ENCODE peak calls at places on chromosomes 2 and 18, in six cellular contexts. F, A, W, I, V and R are unnamed samples.
A peak's percentile ranks its signal among the peaks of the same experiment; 100 is the strongest.

GRCh38 chr2:237296756-237297155 is 117.2 kb downstream of the COL6A3 start:
- DNase-seq in I (no peak), V (no peak), W (no peak), F (no peak), A (no peak), R (no peak)

GRCh38 chr2:30267576-30267975 is 36.2 kb downstream of the LBH start:
- DNase-seq in F (no peak), W (no peak), A (no peak), V (no peak), I (no peak), R (no peak)

GRCh38 chr18:48529796-48530195 is 9.0 kb upstream of the CTIF start:
- DNase-seq in W (no peak), I (no peak), V (no peak), F (no peak), A (no peak), R (no peak)

GRCh38 chr2:232878855-232879617 is 9.0 kb downstream of the SNORC start:
- DNase-seq in F (no peak), I (no peak), V (no peak), A (no peak), W (no peak), R (no peak)

GRCh38 chr2:201972621-201973255 is 60.9 kb upstream of the FZD7 start:
- DNase-seq in I (no peak), W (peak; percentile 72), V (no peak), A (no peak), F (no peak), R (no peak)

GRCh38 chr2:6883448-6884122 is 6.0 kb downstream of the RSAD2 start:
- DNase-seq in W (no peak), F (no peak), A (no peak), V (no peak), I (no peak), R (no peak)

GRCh38 chr2:108965540-108966299 is 23.3 kb downstream of the EDAR start:
- DNase-seq in A (no peak), W (no peak), V (no peak), F (no peak), I (no peak), R (no peak)

GRCh38 chr2:205766765-205767359 is 84.6 kb downstream of the NRP2 start:
- DNase-seq in F (peak; percentile 46), I (peak; percentile 50), W (peak; percentile 73), V (no peak), A (peak; percentile 55), R (no peak)

GRCh38 chr2:108449410-108450200 is 599 bp downstream of the GCC2 start:
- DNase-seq in F (peak; percentile 9), I (peak; percentile 55), V (no peak), W (no peak), A (peak; percentile 44), R (peak; percentile 26)

GRCh38 chr2:192035731-192036442 is 158.8 kb downstream of the TMEFF2 start:
- DNase-seq in A (no peak), F (no peak), W (no peak), I (no peak), V (no peak), R (no peak)

GRCh38 chr2:237210763-237211162 is 125.1 kb downstream of the COPS8 start:
- DNase-seq in W (no peak), A (no peak), F (no peak), V (no peak), I (no peak), R (no peak)

GRCh38 chr2:4898706-4899105 is 793.5 kb upstream of the SOX11 start:
- DNase-seq in V (no peak), F (peak; percentile 4), I (no peak), W (no peak), A (no peak), R (no peak)

GRCh38 chr2:12819721-12820120 is 103.0 kb downstream of the TRIB2 start:
- DNase-seq in F (no peak), V (no peak), W (no peak), I (no peak), A (no peak), R (no peak)

GRCh38 chr2:145460151-145460550 is 940.2 kb upstream of the ZEB2 start:
- DNase-seq in F (no peak), W (no peak), A (no peak), I (no peak), V (no peak), R (no peak)

GRCh38 chr2:98376996-98377395 is 30.7 kb downstream of the CNGA3 start:
- DNase-seq in A (no peak), V (no peak), I (no peak), W (peak; percentile 33), F (no peak), R (no peak)

GRCh38 chr2:70897977-70898226 is 37.8 kb upstream of the ATP6V1B1 start:
- DNase-seq in V (no peak), I (no peak), W (no peak), A (no peak), F (no peak), R (no peak)

GRCh38 chr18:57077005-57077735 is 69.7 kb upstream of the BOD1L2 start:
- DNase-seq in I (no peak), V (no peak), W (no peak), A (no peak), F (no peak), R (no peak)

GRCh38 chr2:28613181-28613580 is 117.3 kb downstream of the PLB1 start:
- DNase-seq in V (no peak), W (no peak), A (no peak), I (no peak), F (no peak), R (no peak)

GRCh38 chr2:26579025-26579722 is 62.0 kb downstream of the CIB4 start:
- DNase-seq in A (no peak), W (no peak), V (no peak), I (no peak), F (no peak), R (no peak)

GRCh38 chr2:239991689-239992314 is 33.3 kb downstream of the NDUFA10 start:
- DNase-seq in I (peak; percentile 45), F (peak; percentile 15), A (peak; percentile 48), W (no peak), V (no peak), R (peak; percentile 27)

GRCh38 chr2:39017314-39017713 is 103.5 kb downstream of the SOS1 start:
- DNase-seq in F (no peak), V (no peak), W (no peak), I (no peak), A (no peak), R (no peak)

GRCh38 chr2:186540971-186541370 is 48.9 kb upstream of the ITGAV start:
- DNase-seq in I (no peak), W (no peak), F (no peak), A (no peak), V (no peak), R (no peak)

GRCh38 chr2:133390151-133390550 is 178.1 kb downstream of the NCKAP5 start:
- DNase-seq in F (no peak), W (no peak), V (no peak), A (no peak), I (no peak), R (no peak)

GRCh38 chr2:99468155-99468554 is 21.7 kb downstream of the REV1 start:
- DNase-seq in F (no peak), W (no peak), V (no peak), A (no peak), I (no peak), R (no peak)

GRCh38 chr2:120977582-120978358 is 242.1 kb downstream of the GLI2 start:
- DNase-seq in F (no peak), A (no peak), I (no peak), V (no peak), W (no peak), R (no peak)

DNA sequence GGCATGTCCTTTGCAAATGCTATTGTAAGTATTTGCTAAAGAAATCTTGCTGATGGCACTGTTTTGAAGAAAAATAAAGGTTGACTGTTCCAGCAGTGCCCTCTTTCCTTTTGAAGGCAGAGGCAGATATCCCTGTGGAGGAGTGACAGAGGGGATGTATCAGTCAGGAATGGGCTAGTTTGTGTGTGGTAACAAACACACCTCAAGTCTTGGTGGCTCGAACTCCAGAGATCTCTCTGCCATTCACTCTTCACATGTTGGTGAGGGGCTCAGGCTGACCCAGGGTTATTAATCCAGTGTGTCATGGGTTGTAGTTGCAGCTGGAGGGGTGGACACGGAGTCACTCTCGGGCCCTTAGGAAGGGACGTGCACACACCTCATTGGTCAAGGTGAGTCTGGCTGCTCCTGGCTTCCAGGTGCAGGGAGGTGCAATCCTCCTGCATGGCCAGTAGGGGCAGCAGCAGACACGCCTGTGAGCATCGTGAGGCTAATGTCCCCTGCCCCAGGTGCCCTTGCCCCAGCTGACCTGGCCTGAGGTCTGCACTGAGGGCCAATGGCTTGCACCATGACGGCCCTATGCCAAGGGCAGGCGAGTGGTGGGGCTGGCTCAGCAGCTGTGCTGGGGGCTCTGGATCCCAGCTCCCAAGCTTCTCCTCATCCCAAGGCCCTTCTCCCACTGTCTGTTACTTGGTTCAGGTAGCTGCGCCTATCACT is 146.5 kb downstream of the ASB1 start:
- DNase-seq in F (peak; percentile 49), V (no peak), I (peak; percentile 15), W (peak; percentile 79), A (peak; percentile 34), R (peak; percentile 39)
- TF ChIP-seq MAX in F (no peak), V (no peak), I (no peak), W (peak; percentile 59), A (no peak), R (peak; percentile 4)

DNA sequence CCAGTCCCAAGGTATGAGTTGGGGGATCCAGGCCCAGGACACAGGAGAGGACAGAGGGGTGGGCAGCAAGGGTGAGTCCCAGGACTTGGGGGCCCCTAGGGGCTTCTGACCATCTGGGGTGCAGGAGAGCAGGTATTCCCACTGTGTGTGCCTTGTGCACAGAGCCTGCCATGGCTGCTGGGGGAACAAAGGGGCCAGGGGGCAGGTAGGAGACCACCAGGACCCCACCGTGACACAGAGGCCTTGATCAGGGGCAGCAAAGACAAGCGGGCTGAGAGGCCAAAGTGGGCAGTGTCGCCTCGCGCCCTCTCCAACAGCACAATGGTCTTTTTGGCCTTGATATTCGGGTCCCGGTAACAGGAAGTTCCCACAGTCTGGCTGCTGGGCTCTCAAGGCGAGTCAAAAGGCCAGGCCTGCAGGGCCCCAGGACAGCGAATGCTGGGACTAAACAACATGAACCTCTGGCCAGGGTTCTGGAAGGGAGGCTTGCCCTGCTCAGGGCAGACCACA is 12.3 kb upstream of the GPR17 start:
- DNase-seq in V (no peak), W (no peak), F (no peak), I (no peak), A (no peak), R (no peak)
- TF ChIP-seq CEBPB in V (no peak), W (no peak), F (no peak), I (no peak), A (no peak), R (no peak)

GRCh38 chr2:74524955-74525716 is 895 bp downstream of the DQX1 start:
- DNase-seq in W (no peak), V (no peak), F (no peak), A (no peak), I (no peak), R (no peak)
- TF ChIP-seq MAX in W (no peak), V (no peak), F (no peak), A (no peak), I (no peak), R (no peak)

DNA sequence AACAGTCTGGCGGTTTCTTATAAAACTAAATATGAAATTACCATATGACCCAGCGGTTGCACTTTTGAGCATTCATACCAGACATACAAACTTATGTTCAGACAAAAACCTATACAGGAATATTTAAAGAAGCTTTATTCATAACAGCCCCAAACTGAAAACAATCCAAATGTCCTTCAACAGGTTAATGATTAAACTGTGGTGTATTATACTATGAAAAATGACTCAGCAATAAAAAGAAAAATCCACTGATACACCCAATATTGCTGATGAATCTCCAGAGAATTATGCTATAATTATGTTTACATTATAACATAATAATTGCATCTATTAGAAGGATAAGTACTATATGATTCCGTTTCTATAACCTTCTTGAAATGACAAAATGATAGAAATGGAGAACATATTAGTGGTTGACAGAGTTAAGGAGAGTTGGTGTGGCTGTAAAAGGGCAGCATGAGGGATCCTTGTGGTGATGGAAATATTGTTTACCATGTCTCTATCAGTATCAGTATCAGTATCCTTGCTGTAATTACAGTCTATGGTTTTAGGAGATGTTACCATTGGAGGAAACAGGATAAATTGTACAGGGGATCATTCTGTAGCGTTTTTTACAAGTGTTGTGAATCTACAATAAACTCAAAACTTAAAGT is 127.1 kb downstream of the DSC3 start:
- DNase-seq in F (no peak), A (peak; percentile 11), W (no peak), V (no peak), I (no peak), R (no peak)
- TF ChIP-seq CEBPB in F (no peak), A (no peak), W (no peak), V (no peak), I (no peak), R (no peak)